ENCODE peak calls at places on chromosomes 13 and 19, in nine cellular contexts. One of them, this sample, is unnamed.

GRCh38 chr13:77779461-77780272 is 82.2 kb downstream of the SLAIN1 start:
- DNase-seq in BE2C: peak
- DNase-seq in AG04449: peak
- DNase-seq in heart left ventricle: no peak
- DNase-seq in astrocyte: peak
- DNase-seq in lower lobe of right lung: peak
- DNase-seq in neuronal stem cell: peak
- DNase-seq in IMR-90: peak
- DNase-seq in effector memory CD4-positive, alpha-beta T cell: no peak
- DNase-seq in this sample: peak

GRCh38 chr19:46000497-46001246 is 5.4 kb downstream of the CCDC61 start:
- DNase-seq in BE2C: peak
- DNase-seq in AG04449: no peak
- DNase-seq in heart left ventricle: no peak
- DNase-seq in astrocyte: no peak
- DNase-seq in lower lobe of right lung: peak
- DNase-seq in neuronal stem cell: peak
- DNase-seq in IMR-90: no peak
- DNase-seq in effector memory CD4-positive, alpha-beta T cell: peak
- DNase-seq in this sample: no peak

GRCh38 chr13:43122706-43123268 is 99.4 kb downstream of the DNAJC15 start:
- DNase-seq in BE2C: peak
- DNase-seq in AG04449: no peak
- DNase-seq in heart left ventricle: no peak
- DNase-seq in astrocyte: no peak
- DNase-seq in lower lobe of right lung: no peak
- DNase-seq in neuronal stem cell: no peak
- DNase-seq in IMR-90: no peak
- DNase-seq in effector memory CD4-positive, alpha-beta T cell: no peak
- DNase-seq in this sample: no peak

GRCh38 chr13:26653310-26653709 is 95.8 kb downstream of the WASF3 start:
- DNase-seq in BE2C: no peak
- DNase-seq in AG04449: peak
- DNase-seq in heart left ventricle: no peak
- DNase-seq in astrocyte: no peak
- DNase-seq in lower lobe of right lung: no peak
- DNase-seq in neuronal stem cell: no peak
- DNase-seq in IMR-90: peak
- DNase-seq in effector memory CD4-positive, alpha-beta T cell: no peak
- DNase-seq in this sample: peak

GRCh38 chr13:25902946-25903345 is 148.9 kb downstream of the SHISA2 start:
- DNase-seq in BE2C: no peak
- DNase-seq in AG04449: no peak
- DNase-seq in heart left ventricle: no peak
- DNase-seq in astrocyte: no peak
- DNase-seq in lower lobe of right lung: no peak
- DNase-seq in neuronal stem cell: no peak
- DNase-seq in IMR-90: no peak
- DNase-seq in effector memory CD4-positive, alpha-beta T cell: no peak
- DNase-seq in this sample: no peak

GRCh38 chr19:2054763-2055162 is 3.7 kb upstream of the MKNK2 start:
- DNase-seq in BE2C: no peak
- DNase-seq in AG04449: no peak
- DNase-seq in heart left ventricle: no peak
- DNase-seq in astrocyte: no peak
- DNase-seq in lower lobe of right lung: no peak
- DNase-seq in neuronal stem cell: no peak
- DNase-seq in IMR-90: no peak
- DNase-seq in effector memory CD4-positive, alpha-beta T cell: no peak
- DNase-seq in this sample: no peak

GRCh38 chr19:45809643-45810159 is 5.4 kb downstream of the RSPH6A start:
- DNase-seq in BE2C: no peak
- DNase-seq in AG04449: peak
- DNase-seq in heart left ventricle: no peak
- DNase-seq in astrocyte: peak
- DNase-seq in lower lobe of right lung: no peak
- DNase-seq in neuronal stem cell: no peak
- DNase-seq in IMR-90: peak
- DNase-seq in effector memory CD4-positive, alpha-beta T cell: no peak
- DNase-seq in this sample: peak

GRCh38 chr13:99856021-99856420 is 115.5 kb downstream of the ZIC5 start:
- DNase-seq in BE2C: no peak
- DNase-seq in AG04449: no peak
- DNase-seq in heart left ventricle: no peak
- DNase-seq in astrocyte: no peak
- DNase-seq in lower lobe of right lung: no peak
- DNase-seq in neuronal stem cell: no peak
- DNase-seq in IMR-90: no peak
- DNase-seq in effector memory CD4-positive, alpha-beta T cell: no peak
- DNase-seq in this sample: no peak

GRCh38 chr19:13951799-13952153 is 533 bp upstream of the DCAF15 start:
- DNase-seq in BE2C: no peak
- DNase-seq in AG04449: no peak
- DNase-seq in heart left ventricle: no peak
- DNase-seq in astrocyte: no peak
- DNase-seq in lower lobe of right lung: no peak
- DNase-seq in neuronal stem cell: no peak
- DNase-seq in IMR-90: no peak
- DNase-seq in effector memory CD4-positive, alpha-beta T cell: no peak
- DNase-seq in this sample: no peak

GRCh38 chr13:75458696-75459422 is 23.1 kb downstream of the TBC1D4 start:
- DNase-seq in BE2C: peak
- DNase-seq in AG04449: no peak
- DNase-seq in heart left ventricle: peak
- DNase-seq in astrocyte: no peak
- DNase-seq in lower lobe of right lung: peak
- DNase-seq in neuronal stem cell: no peak
- DNase-seq in IMR-90: no peak
- DNase-seq in effector memory CD4-positive, alpha-beta T cell: no peak
- DNase-seq in this sample: no peak

GRCh38 chr19:28868836-28869235 is 344.1 kb downstream of the UQCRFS1 start:
- DNase-seq in BE2C: no peak
- DNase-seq in AG04449: no peak
- DNase-seq in heart left ventricle: no peak
- DNase-seq in astrocyte: no peak
- DNase-seq in lower lobe of right lung: no peak
- DNase-seq in neuronal stem cell: no peak
- DNase-seq in IMR-90: no peak
- DNase-seq in effector memory CD4-positive, alpha-beta T cell: no peak
- DNase-seq in this sample: no peak

GRCh38 chr19:43618921-43619261 is 538 bp downstream of the ZNF428 start:
- DNase-seq in BE2C: peak
- DNase-seq in AG04449: no peak
- DNase-seq in heart left ventricle: peak
- DNase-seq in astrocyte: no peak
- DNase-seq in lower lobe of right lung: no peak
- DNase-seq in neuronal stem cell: no peak
- DNase-seq in IMR-90: peak
- DNase-seq in effector memory CD4-positive, alpha-beta T cell: no peak
- DNase-seq in this sample: no peak

GRCh38 chr19:12163841-12164240 is 945 bp downstream of the ZNF136 start:
- DNase-seq in BE2C: no peak
- DNase-seq in AG04449: no peak
- DNase-seq in heart left ventricle: no peak
- DNase-seq in astrocyte: no peak
- DNase-seq in lower lobe of right lung: no peak
- DNase-seq in neuronal stem cell: no peak
- DNase-seq in IMR-90: peak
- DNase-seq in effector memory CD4-positive, alpha-beta T cell: no peak
- DNase-seq in this sample: no peak

GRCh38 chr19:10305139-10305806 is 4.3 kb downstream of the ZGLP1 start:
- DNase-seq in BE2C: no peak
- DNase-seq in AG04449: no peak
- DNase-seq in heart left ventricle: no peak
- DNase-seq in astrocyte: peak
- DNase-seq in lower lobe of right lung: peak
- DNase-seq in neuronal stem cell: no peak
- DNase-seq in IMR-90: peak
- DNase-seq in effector memory CD4-positive, alpha-beta T cell: no peak
- DNase-seq in this sample: no peak

GRCh38 chr13:79392882-79393563 is 13.0 kb downstream of the RBM26 start:
- DNase-seq in BE2C: no peak
- DNase-seq in AG04449: no peak
- DNase-seq in heart left ventricle: no peak
- DNase-seq in astrocyte: peak
- DNase-seq in lower lobe of right lung: no peak
- DNase-seq in neuronal stem cell: no peak
- DNase-seq in IMR-90: peak
- DNase-seq in effector memory CD4-positive, alpha-beta T cell: no peak
- DNase-seq in this sample: no peak

GRCh38 chr19:16111160-16111908 is at the start of gene RAB8A:
- DNase-seq in BE2C: peak
- DNase-seq in AG04449: peak
- DNase-seq in heart left ventricle: peak
- DNase-seq in astrocyte: peak
- DNase-seq in lower lobe of right lung: peak
- DNase-seq in neuronal stem cell: peak
- DNase-seq in IMR-90: peak
- DNase-seq in effector memory CD4-positive, alpha-beta T cell: peak
- DNase-seq in this sample: peak

GRCh38 chr13:28534210-28534609 is 39.3 kb upstream of the FLT1 start:
- DNase-seq in BE2C: no peak
- DNase-seq in AG04449: no peak
- DNase-seq in heart left ventricle: no peak
- DNase-seq in astrocyte: no peak
- DNase-seq in lower lobe of right lung: no peak
- DNase-seq in neuronal stem cell: no peak
- DNase-seq in IMR-90: no peak
- DNase-seq in effector memory CD4-positive, alpha-beta T cell: no peak
- DNase-seq in this sample: no peak

GRCh38 chr13:73633817-73634449 is 500.3 kb downstream of the KLF12 start:
- DNase-seq in BE2C: no peak
- DNase-seq in AG04449: no peak
- DNase-seq in heart left ventricle: no peak
- DNase-seq in astrocyte: no peak
- DNase-seq in lower lobe of right lung: no peak
- DNase-seq in neuronal stem cell: no peak
- DNase-seq in IMR-90: no peak
- DNase-seq in effector memory CD4-positive, alpha-beta T cell: no peak
- DNase-seq in this sample: no peak

GRCh38 chr19:44745386-44745831 is 3.1 kb upstream of the BCL3 start:
- DNase-seq in BE2C: peak
- DNase-seq in AG04449: no peak
- DNase-seq in heart left ventricle: peak
- DNase-seq in astrocyte: peak
- DNase-seq in lower lobe of right lung: no peak
- DNase-seq in neuronal stem cell: no peak
- DNase-seq in IMR-90: peak
- DNase-seq in effector memory CD4-positive, alpha-beta T cell: no peak
- DNase-seq in this sample: no peak

GRCh38 chr19:44745887-44746600 is 2.5 kb upstream of the BCL3 start:
- DNase-seq in BE2C: no peak
- DNase-seq in AG04449: no peak
- DNase-seq in heart left ventricle: no peak
- DNase-seq in astrocyte: no peak
- DNase-seq in lower lobe of right lung: no peak
- DNase-seq in neuronal stem cell: no peak
- DNase-seq in IMR-90: no peak
- DNase-seq in effector memory CD4-positive, alpha-beta T cell: no peak
- DNase-seq in this sample: no peak

GRCh38 chr19:44747739-44748425 is 626 bp upstream of the BCL3 start:
- DNase-seq in BE2C: peak
- DNase-seq in AG04449: no peak
- DNase-seq in heart left ventricle: peak
- DNase-seq in astrocyte: peak
- DNase-seq in lower lobe of right lung: peak
- DNase-seq in neuronal stem cell: no peak
- DNase-seq in IMR-90: peak
- DNase-seq in effector memory CD4-positive, alpha-beta T cell: no peak
- DNase-seq in this sample: no peak

GRCh38 chr19:44746946-44747738 is 1.4 kb upstream of the BCL3 start:
- DNase-seq in BE2C: peak
- DNase-seq in AG04449: peak
- DNase-seq in heart left ventricle: peak
- DNase-seq in astrocyte: peak
- DNase-seq in lower lobe of right lung: peak
- DNase-seq in neuronal stem cell: peak
- DNase-seq in IMR-90: peak
- DNase-seq in effector memory CD4-positive, alpha-beta T cell: peak
- DNase-seq in this sample: peak

DNA sequence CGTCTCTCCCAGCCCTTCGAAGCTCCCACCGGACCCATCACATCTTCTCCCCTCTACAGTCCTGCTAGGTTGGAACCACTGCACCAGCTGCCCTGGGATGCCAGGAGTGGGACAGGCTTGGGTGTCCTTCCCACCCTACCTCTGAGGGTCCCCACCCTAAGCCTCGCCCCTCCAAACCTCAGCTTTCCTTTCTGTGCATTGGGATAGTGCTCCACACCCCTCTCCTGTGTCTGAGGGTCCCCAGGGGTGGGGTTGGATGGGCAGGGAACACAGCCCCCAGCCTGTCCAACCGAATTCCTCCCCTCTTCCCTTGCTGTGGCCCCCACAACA is 1.9 kb upstream of the BCL3 start:
- DNase-seq in BE2C: no peak
- DNase-seq in AG04449: no peak
- DNase-seq in heart left ventricle: no peak
- DNase-seq in astrocyte: no peak
- DNase-seq in lower lobe of right lung: no peak
- DNase-seq in neuronal stem cell: no peak
- DNase-seq in IMR-90: no peak
- DNase-seq in effector memory CD4-positive, alpha-beta T cell: no peak
- DNase-seq in this sample: no peak
- H3K4me3 ChIP-seq in BE2C: no peak
- H3K4me3 ChIP-seq in AG04449: no peak
- H3K4me3 ChIP-seq in heart left ventricle: peak
- H3K4me3 ChIP-seq in astrocyte: no peak
- H3K4me3 ChIP-seq in lower lobe of right lung: no peak
- H3K4me3 ChIP-seq in neuronal stem cell: no peak
- H3K4me3 ChIP-seq in IMR-90: no peak
- H3K4me3 ChIP-seq in effector memory CD4-positive, alpha-beta T cell: no peak
- H3K4me3 ChIP-seq in this sample: no peak

GRCh38 chr19:55678121-55678671 is 3.2 kb downstream of the EPN1 start:
- DNase-seq in BE2C: peak
- DNase-seq in AG04449: no peak
- DNase-seq in heart left ventricle: peak
- DNase-seq in astrocyte: no peak
- DNase-seq in lower lobe of right lung: peak
- DNase-seq in neuronal stem cell: no peak
- DNase-seq in IMR-90: no peak
- DNase-seq in effector memory CD4-positive, alpha-beta T cell: no peak
- DNase-seq in this sample: no peak
- H3K4me3 ChIP-seq in BE2C: peak
- H3K4me3 ChIP-seq in AG04449: no peak
- H3K4me3 ChIP-seq in heart left ventricle: no peak
- H3K4me3 ChIP-seq in astrocyte: no peak
- H3K4me3 ChIP-seq in lower lobe of right lung: peak
- H3K4me3 ChIP-seq in neuronal stem cell: no peak
- H3K4me3 ChIP-seq in IMR-90: no peak
- H3K4me3 ChIP-seq in effector memory CD4-positive, alpha-beta T cell: no peak
- H3K4me3 ChIP-seq in this sample: no peak

GRCh38 chr19:34904521-34904845 is 22.2 kb upstream of the ZNF30 start:
- DNase-seq in BE2C: no peak
- DNase-seq in AG04449: no peak
- DNase-seq in heart left ventricle: no peak
- DNase-seq in astrocyte: no peak
- DNase-seq in lower lobe of right lung: no peak
- DNase-seq in neuronal stem cell: no peak
- DNase-seq in IMR-90: no peak
- DNase-seq in effector memory CD4-positive, alpha-beta T cell: no peak
- DNase-seq in this sample: no peak
- H3K4me3 ChIP-seq in BE2C: no peak
- H3K4me3 ChIP-seq in AG04449: no peak
- H3K4me3 ChIP-seq in heart left ventricle: no peak
- H3K4me3 ChIP-seq in astrocyte: no peak
- H3K4me3 ChIP-seq in lower lobe of right lung: no peak
- H3K4me3 ChIP-seq in neuronal stem cell: no peak
- H3K4me3 ChIP-seq in IMR-90: no peak
- H3K4me3 ChIP-seq in effector memory CD4-positive, alpha-beta T cell: no peak
- H3K4me3 ChIP-seq in this sample: no peak

GRCh38 chr13:94713556-94714182 is 1.3 kb upstream of the SOX21 start:
- DNase-seq in BE2C: no peak
- DNase-seq in AG04449: no peak
- DNase-seq in heart left ventricle: no peak
- DNase-seq in astrocyte: no peak
- DNase-seq in lower lobe of right lung: no peak
- DNase-seq in neuronal stem cell: no peak
- DNase-seq in IMR-90: no peak
- DNase-seq in effector memory CD4-positive, alpha-beta T cell: no peak
- DNase-seq in this sample: no peak
- H3K4me3 ChIP-seq in BE2C: no peak
- H3K4me3 ChIP-seq in AG04449: no peak
- H3K4me3 ChIP-seq in heart left ventricle: no peak
- H3K4me3 ChIP-seq in astrocyte: no peak
- H3K4me3 ChIP-seq in lower lobe of right lung: peak
- H3K4me3 ChIP-seq in neuronal stem cell: peak
- H3K4me3 ChIP-seq in IMR-90: no peak
- H3K4me3 ChIP-seq in effector memory CD4-positive, alpha-beta T cell: no peak
- H3K4me3 ChIP-seq in this sample: no peak

This sample was measured in skeletal muscle cell.